ENCODE peak calls at places on chromosomes 16 and 17, in five cellular contexts. A is stomach, K is GM12891, N is HL-60, W is sigmoid colon. E is an unnamed sample.

GRCh38 chr17:49997773-49998703 is 3.0 kb upstream of the DLX3 start:
- DNase-seq in A (peak), W (peak), N (peak), K (peak), E (peak)

GRCh38 chr17:75265614-75266314 is 4.1 kb downstream of the MRPS7 start:
- DNase-seq in K (no peak), A (no peak), W (no peak), N (no peak), E (no peak)

GRCh38 chr16:88968589-88969280 is 8.3 kb downstream of the CBFA2T3 start:
- DNase-seq in K (no peak), A (no peak), N (no peak), W (no peak), E (no peak)

GRCh38 chr16:1642148-1642547 is 30.0 kb downstream of the CRAMP1 start:
- DNase-seq in K (no peak), N (no peak), A (no peak), W (no peak), E (no peak)

GRCh38 chr16:28495098-28495793 is 803 bp downstream of the APOBR start:
- DNase-seq in A (no peak), K (no peak), W (no peak), N (peak), E (no peak)

GRCh38 chr17:75820411-75821080 is 23.7 kb downstream of the UNC13D start:
- DNase-seq in A (no peak), K (no peak), N (no peak), W (no peak), E (no peak)

GRCh38 chr17:81939881-81940385 is 2.8 kb upstream of the PYCR1 start:
- DNase-seq in A (peak), W (peak), K (no peak), N (no peak), E (no peak)

GRCh38 chr16:69323428-69323827 is 7.0 kb downstream of the PDF start:
- DNase-seq in A (no peak), K (no peak), W (no peak), N (no peak), E (no peak)

GRCh38 chr17:63455417-63455816 is 9.3 kb upstream of the CYB561 start:
- DNase-seq in W (no peak), N (no peak), K (no peak), A (no peak), E (no peak)

GRCh38 chr17:10121971-10122707 is 76.3 kb downstream of the GAS7 start:
- DNase-seq in A (no peak), K (no peak), W (peak), N (no peak), E (no peak)

GRCh38 chr16:55330726-55331647 is 7.0 kb downstream of the IRX6 start:
- DNase-seq in A (no peak), W (no peak), K (peak), N (no peak), E (no peak)

GRCh38 chr17:78112508-78113471 is 15.8 kb downstream of the TMC6 start:
- DNase-seq in A (peak), K (peak), W (peak), N (no peak), E (no peak)

GRCh38 chr17:66633322-66633965 is 201.5 kb upstream of the CACNG5 start:
- DNase-seq in W (no peak), A (no peak), K (no peak), N (peak), E (no peak)

GRCh38 chr17:42891539-42892152 is 9.0 kb upstream of the G6PC1 start:
- DNase-seq in W (peak), K (no peak), A (peak), N (no peak), E (no peak)
- TF ChIP-seq POLR2AphosphoS5 in W (no peak), K (no peak), A (no peak), N (no peak), E (no peak)

DNA sequence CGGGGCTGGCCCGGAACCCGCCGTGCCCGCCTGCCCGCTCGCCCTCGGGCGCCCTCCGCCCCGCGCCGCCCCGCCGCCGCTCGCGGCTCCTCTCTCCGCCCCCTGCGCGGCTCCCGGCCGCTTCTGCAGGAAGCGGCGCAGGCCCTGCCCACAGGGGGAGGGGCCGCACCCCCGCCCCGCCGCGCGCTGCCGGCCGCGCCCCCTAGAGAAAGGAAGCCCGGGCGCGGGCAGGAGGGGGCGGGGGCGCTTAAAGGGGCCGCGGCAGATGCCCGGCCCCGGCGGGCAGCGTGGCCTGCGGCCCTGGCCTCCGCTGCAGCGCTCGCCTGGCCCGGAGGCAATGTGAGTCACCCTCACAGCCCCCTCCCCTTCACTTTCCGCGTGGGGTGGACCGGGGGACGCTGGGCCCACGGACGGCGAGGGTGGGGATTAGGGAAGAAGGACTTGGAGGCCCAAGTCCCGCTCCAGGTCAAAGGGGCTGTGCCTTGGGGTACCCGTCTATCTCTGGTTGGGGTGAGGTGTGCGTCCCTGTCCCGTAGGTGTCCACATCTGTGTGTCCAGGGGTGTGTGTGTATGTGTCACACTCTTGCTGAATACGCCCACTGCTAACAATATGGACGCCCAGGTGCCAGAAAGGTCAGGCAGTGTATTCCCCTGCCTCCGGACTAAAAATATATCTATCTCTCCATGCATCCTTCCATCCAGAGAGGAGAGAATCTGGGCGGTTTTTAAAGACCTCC is at the start of gene GIT1:
- DNase-seq in W (peak), K (peak), A (peak), N (peak), E (no peak)
- TF ChIP-seq POLR2AphosphoS5 in W (peak), K (no peak), A (peak), N (no peak), E (no peak)

GRCh38 chr16:4800290-4801041 is 2.0 kb downstream of the ROGDI start:
- DNase-seq in K (peak), W (no peak), N (peak), A (peak), E (no peak)
- TF ChIP-seq POLR2AphosphoS5 in K (no peak), W (no peak), N (peak), A (no peak), E (no peak)

GRCh38 chr17:35764123-35764991 is 3.7 kb downstream of the C17orf50 start:
- DNase-seq in A (peak), N (peak), K (peak), W (peak), E (peak)

GRCh38 chr17:35766489-35766877 is 5.8 kb downstream of the C17orf50 start:
- DNase-seq in W (no peak), N (no peak), A (no peak), K (no peak), E (no peak)

GRCh38 chr17:35765086-35765710 is 4.5 kb downstream of the C17orf50 start:
- DNase-seq in K (no peak), A (no peak), N (no peak), W (no peak), E (no peak)

GRCh38 chr17:35766903-35767510 is 6.3 kb downstream of the C17orf50 start:
- DNase-seq in A (peak), N (no peak), W (no peak), K (no peak), E (no peak)

GRCh38 chr17:35765731-35766488 is 5.2 kb downstream of the C17orf50 start:
- DNase-seq in N (no peak), A (no peak), K (no peak), W (no peak), E (no peak)
- TF ChIP-seq POLR2AphosphoS5 in N (no peak), A (no peak), K (no peak), W (no peak), E (no peak)

DNA sequence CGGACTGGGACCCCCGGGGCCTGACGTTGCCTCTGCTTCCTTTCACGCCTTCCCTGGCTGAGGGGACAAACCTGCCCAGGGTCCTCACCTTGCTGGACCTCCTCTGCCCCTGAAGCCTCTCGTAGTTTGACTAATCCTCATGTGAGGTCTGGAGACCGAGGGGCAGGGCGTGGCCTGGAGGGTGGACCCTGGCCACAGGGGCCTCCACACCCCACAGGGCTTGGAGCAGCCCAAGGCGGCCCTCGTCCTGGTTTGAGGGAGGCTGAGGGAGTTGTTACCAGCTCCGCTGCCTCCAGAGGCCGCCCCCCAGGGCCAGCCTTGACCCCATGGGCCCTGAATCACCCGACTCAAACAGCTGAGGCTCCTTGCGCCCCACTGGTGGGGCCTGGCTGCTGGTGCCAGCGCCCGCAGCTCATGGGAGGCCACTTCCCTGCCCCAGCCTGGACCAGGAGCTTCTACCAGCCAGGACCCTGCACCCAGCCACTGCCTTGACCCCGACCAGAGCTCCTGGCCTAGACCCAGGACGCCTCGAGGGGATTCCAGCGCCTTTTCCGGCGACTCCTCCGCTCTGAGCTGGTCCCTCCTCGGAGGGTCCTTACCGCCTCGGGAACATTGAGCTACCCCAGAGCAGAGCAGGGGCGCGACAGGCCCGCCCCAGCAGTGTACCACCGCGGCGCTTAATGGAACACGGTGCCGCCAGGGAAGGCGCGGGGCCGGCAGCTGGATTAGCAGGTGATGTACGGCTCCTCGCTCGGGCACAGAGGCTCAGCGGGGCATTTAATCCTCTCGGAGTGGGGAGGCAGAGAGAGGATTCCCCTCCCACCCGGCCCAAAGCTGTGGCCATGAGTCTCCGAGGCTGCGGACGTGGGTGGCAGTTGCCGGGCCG is 37.1 kb downstream of the GSE1 start:
- DNase-seq in N (no peak), W (no peak), A (no peak), K (no peak), E (no peak)
- TF ChIP-seq POLR2AphosphoS5 in N (no peak), W (no peak), A (no peak), K (no peak), E (no peak)

DNA sequence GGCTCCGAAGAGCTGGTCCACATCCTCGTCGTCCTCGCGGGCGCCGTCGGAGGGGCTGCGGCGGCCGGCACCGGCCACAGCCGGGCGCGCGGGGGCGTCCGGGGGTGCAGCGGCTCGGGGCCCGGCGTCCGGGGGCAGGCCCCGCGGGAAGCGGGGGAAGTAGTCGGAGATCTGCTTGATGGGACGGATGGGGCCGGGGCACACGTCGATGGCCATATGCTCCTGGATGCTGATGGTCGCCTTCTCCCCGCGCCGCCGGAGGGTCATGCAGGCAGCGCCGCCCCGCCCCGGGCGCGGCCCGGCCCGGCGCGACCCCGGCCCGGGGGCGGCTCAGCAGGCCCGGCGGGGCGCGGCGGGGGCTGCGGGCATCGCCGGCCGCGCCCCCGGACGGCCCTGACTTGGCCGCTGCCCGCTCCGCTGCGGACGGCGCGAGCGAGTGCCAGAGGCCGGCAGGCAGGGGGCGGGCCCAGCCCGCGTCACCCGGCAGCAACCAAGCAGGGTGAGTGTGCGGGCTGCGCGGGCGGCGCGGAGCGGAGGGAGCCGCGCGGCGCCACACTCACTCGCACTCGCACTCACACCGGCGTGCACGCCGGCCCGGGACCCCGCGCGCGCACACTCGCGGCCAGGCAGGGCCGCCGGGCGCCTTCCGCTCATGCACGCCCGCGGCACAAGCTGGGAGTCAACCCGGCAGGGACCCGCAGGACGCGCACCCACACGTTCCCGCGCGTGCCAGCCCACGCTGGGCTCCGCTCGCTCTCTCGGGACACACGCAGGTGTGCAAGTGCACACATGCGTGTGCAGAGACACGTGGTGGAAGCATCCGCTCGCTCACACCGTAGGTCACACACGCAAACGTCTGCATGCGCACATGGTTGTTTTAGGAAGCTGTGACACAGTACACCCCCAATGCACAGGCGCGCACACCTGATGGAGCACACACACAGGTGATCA is at the start of gene DOC2B:
- DNase-seq in W (no peak), K (no peak), A (peak), N (no peak), E (no peak)
- TF ChIP-seq POLR2AphosphoS5 in W (no peak), K (no peak), A (no peak), N (no peak), E (no peak)